ENCODE peak calls at places on chromosomes 12 and 14, in seven cellular contexts. N, D, Q, K, C, O and P are unnamed samples.

GRCh38 chr12:95605875-95606274 is 54.6 kb upstream of the USP44 start:
- DNase-seq in Q (no peak), N (no peak), O (no peak), C (peak; percentile 24), K (peak; percentile 46), D (no peak), P (peak; percentile 58)

GRCh38 chr12:76542908-76543307 is 16.7 kb downstream of the OSBPL8 start:
- DNase-seq in O (no peak), C (no peak), N (no peak), K (no peak), D (no peak), Q (no peak), P (no peak)

GRCh38 chr12:5807090-5807414 is 138.0 kb downstream of the ANO2 start:
- DNase-seq in O (no peak), N (no peak), Q (no peak), K (peak; percentile 38), D (no peak), C (no peak), P (no peak)

GRCh38 chr14:88559852-88560251 is 3.0 kb upstream of the ZC3H14 start:
- DNase-seq in O (no peak), Q (peak; percentile 23), C (no peak), D (peak; percentile 69), N (no peak), K (peak; percentile 42), P (no peak)

GRCh38 chr12:47247418-47247817 is 167.7 kb upstream of the AMIGO2 start:
- DNase-seq in K (peak; percentile 68), Q (no peak), N (no peak), D (no peak), O (no peak), C (peak; percentile 76), P (peak; percentile 82)

GRCh38 chr12:124914392-124915248 is at the start of gene UBC:
- DNase-seq in K (peak; percentile 97), O (peak; percentile 81), C (peak; percentile 94), N (no peak), Q (no peak), D (peak; percentile 95), P (peak; percentile 94)

GRCh38 chr12:50240792-50241114 is 42.6 kb downstream of the LIMA1 start:
- DNase-seq in N (no peak), K (no peak), O (no peak), C (no peak), Q (no peak), D (peak; percentile 79), P (no peak)

GRCh38 chr12:56040963-56041578 is 647 bp upstream of the RPS26 start:
- DNase-seq in D (no peak), C (no peak), O (no peak), K (no peak), N (no peak), Q (no peak), P (no peak)

GRCh38 chr12:31859232-31859977 is 99.8 kb upstream of the RESF1 start:
- DNase-seq in O (no peak), N (no peak), K (no peak), C (no peak), Q (no peak), D (no peak), P (no peak)

GRCh38 chr12:77116277-77116676 is 50.9 kb upstream of the E2F7 start:
- DNase-seq in O (no peak), D (peak; percentile 22), K (no peak), Q (no peak), C (no peak), N (no peak), P (no peak)

GRCh38 chr14:99075061-99075460 is 196.9 kb downstream of the BCL11B start:
- DNase-seq in O (no peak), K (no peak), Q (no peak), C (no peak), D (no peak), N (no peak), P (no peak)

GRCh38 chr14:50783542-50783941 is 47.4 kb downstream of the NIN start:
- DNase-seq in O (no peak), Q (no peak), C (no peak), N (no peak), K (no peak), D (no peak), P (no peak)

GRCh38 chr12:119412811-119413794 is 78.6 kb downstream of the CCDC60 start:
- DNase-seq in N (peak; percentile 39), O (no peak), Q (no peak), D (peak; percentile 79), K (peak; percentile 68), C (peak; percentile 61), P (peak; percentile 73)

GRCh38 chr12:43444940-43445564 is 107.0 kb downstream of the ADAMTS20 start:
- DNase-seq in O (no peak), K (peak; percentile 68), N (peak; percentile 8), Q (peak; percentile 12), D (peak; percentile 78), C (peak; percentile 38), P (peak; percentile 50)

GRCh38 chr12:62802981-62803380 is 132.0 kb downstream of the PPM1H start:
- DNase-seq in D (no peak), C (no peak), Q (no peak), K (peak; percentile 31), N (peak; percentile 31), O (no peak), P (no peak)

GRCh38 chr12:68236421-68237059 is 10.9 kb upstream of the IL26 start:
- DNase-seq in D (no peak), N (peak; percentile 47), O (no peak), K (no peak), C (no peak), Q (no peak), P (peak; percentile 45)

GRCh38 chr14:102883028-102883953 is 39.2 kb upstream of the AMN start:
- DNase-seq in N (no peak), D (no peak), C (no peak), Q (no peak), K (no peak), O (no peak), P (no peak)

GRCh38 chr14:69543341-69544249 is 31.1 kb downstream of the CCDC177 start:
- DNase-seq in N (peak; percentile 52), O (no peak), C (peak; percentile 48), Q (no peak), D (peak; percentile 97), K (peak; percentile 83), P (peak; percentile 26)